ENCODE peak calls at places on chromosomes 1 and 21, in four cellular contexts. V is SK-N-SH, F is H1, Q is HCT116. C is an unnamed sample.

GRCh38 chr1:24699628-24700027 is 45.6 kb upstream of the CLIC4 start:
- DNase-seq in V (no peak), F (no peak), Q (no peak), C (no peak)

GRCh38 chr21:45972353-45972715 is 9.2 kb upstream of the COL6A1 start:
- DNase-seq in V (peak), F (peak), Q (no peak), C (no peak)

GRCh38 chr21:45055861-45056260 is 18.5 kb upstream of the ADARB1 start:
- DNase-seq in V (no peak), F (no peak), Q (no peak), C (no peak)

GRCh38 chr1:28517649-28517999 is 11.8 kb downstream of the RCC1 start:
- DNase-seq in V (peak), F (peak), Q (no peak), C (no peak)

GRCh38 chr21:34199121-34199910 is 125.9 kb downstream of the MRPS6 start:
- DNase-seq in V (no peak), F (peak), Q (no peak), C (no peak)

GRCh38 chr1:15118579-15118978 is 35.0 kb upstream of the TMEM51 start:
- DNase-seq in V (no peak), F (no peak), Q (no peak), C (no peak)

GRCh38 chr1:222970040-222970439 is 155.2 kb downstream of the DISP1 start:
- DNase-seq in V (no peak), F (no peak), Q (no peak), C (no peak)

GRCh38 chr21:42784896-42785451 is 94.4 kb downstream of the WDR4 start:
- DNase-seq in V (peak), F (no peak), Q (no peak), C (no peak)

GRCh38 chr1:161206411-161207140 is 4.4 kb downstream of the NDUFS2 start:
- DNase-seq in V (no peak), F (no peak), Q (no peak), C (no peak)

GRCh38 chr21:42837421-42838211 is 41.7 kb downstream of the WDR4 start:
- DNase-seq in V (peak), F (peak), Q (no peak), C (no peak)

GRCh38 chr1:247401310-247402098 is 14.5 kb upstream of the NLRP3 start:
- DNase-seq in V (no peak), F (no peak), Q (no peak), C (no peak)

GRCh38 chr1:27132624-27133023 is 22.3 kb downstream of the SLC9A1 start:
- DNase-seq in V (no peak), F (no peak), Q (no peak), C (no peak)

GRCh38 chr21:46459356-46460112 is 843 bp downstream of the DIP2A start:
- DNase-seq in V (no peak), F (peak), Q (no peak), C (no peak)

GRCh38 chr1:156766288-156767100 is 841 bp upstream of the PRCC start:
- DNase-seq in V (peak), F (no peak), Q (no peak), C (no peak)

GRCh38 chr1:156889802-156890585 is 3.5 kb upstream of the PEAR1 start:
- DNase-seq in V (peak), F (peak), Q (peak), C (peak)

GRCh38 chr1:57474097-57474750 is 50.4 kb upstream of the DAB1 start:
- DNase-seq in V (no peak), F (no peak), Q (no peak), C (no peak)

GRCh38 chr1:113434081-113434873 is 44.0 kb downstream of the MAGI3 start:
- DNase-seq in V (no peak), F (no peak), Q (no peak), C (no peak)

GRCh38 chr1:22895357-22895756 is 77.3 kb downstream of the LACTBL1 start:
- DNase-seq in V (no peak), F (no peak), Q (no peak), C (no peak)

DNA sequence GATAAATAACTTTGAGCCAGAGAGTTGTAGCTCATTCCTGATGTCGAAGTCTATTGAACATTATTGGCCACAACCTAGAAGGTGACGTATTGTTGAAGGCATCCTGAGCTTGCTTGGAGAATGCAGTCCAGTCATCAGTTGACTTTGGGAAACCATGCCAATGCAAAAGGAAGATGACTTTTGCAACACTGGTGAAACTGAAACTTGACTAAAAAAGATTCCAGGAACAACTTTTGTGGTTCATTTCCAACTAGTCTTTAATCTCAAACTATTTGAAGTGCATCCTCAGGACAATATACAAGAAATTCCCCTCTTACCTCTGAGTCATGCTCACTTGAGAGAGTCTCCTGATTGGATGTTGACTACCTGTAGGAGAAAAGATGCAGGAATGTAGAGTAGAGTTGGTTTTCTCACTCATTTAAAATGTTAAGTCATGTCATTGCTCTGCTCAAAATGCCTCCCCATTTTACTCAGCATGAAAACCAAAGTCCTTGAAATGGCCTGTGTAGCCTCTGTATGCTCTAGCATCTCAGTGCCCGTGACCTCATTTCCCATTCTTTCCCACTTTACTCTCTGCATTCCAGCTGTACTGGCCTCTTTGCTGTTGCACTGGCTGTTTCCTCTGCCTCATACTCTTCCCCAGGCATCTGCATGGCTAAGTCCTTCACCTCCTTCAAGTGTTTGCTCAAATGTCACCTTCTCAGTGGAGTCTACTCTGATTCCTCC is 24.4 kb upstream of the LEPR start:
- DNase-seq in V (no peak), F (no peak), Q (no peak), C (no peak)
- TF ChIP-seq JUND in V (no peak), F (no peak), Q (no peak), C (no peak)

GRCh38 chr1:201267481-201268229 is 15.7 kb upstream of the PKP1 start:
- DNase-seq in V (no peak), F (no peak), Q (no peak), C (no peak)

GRCh38 chr1:201269241-201269640 is 14.1 kb upstream of the PKP1 start:
- DNase-seq in V (no peak), F (no peak), Q (no peak), C (no peak)

GRCh38 chr1:201269900-201270410 is 13.4 kb upstream of the PKP1 start:
- DNase-seq in V (no peak), F (no peak), Q (no peak), C (no peak)

GRCh38 chr1:201266774-201267173 is 16.5 kb upstream of the PKP1 start:
- DNase-seq in V (no peak), F (peak), Q (no peak), C (peak)

DNA sequence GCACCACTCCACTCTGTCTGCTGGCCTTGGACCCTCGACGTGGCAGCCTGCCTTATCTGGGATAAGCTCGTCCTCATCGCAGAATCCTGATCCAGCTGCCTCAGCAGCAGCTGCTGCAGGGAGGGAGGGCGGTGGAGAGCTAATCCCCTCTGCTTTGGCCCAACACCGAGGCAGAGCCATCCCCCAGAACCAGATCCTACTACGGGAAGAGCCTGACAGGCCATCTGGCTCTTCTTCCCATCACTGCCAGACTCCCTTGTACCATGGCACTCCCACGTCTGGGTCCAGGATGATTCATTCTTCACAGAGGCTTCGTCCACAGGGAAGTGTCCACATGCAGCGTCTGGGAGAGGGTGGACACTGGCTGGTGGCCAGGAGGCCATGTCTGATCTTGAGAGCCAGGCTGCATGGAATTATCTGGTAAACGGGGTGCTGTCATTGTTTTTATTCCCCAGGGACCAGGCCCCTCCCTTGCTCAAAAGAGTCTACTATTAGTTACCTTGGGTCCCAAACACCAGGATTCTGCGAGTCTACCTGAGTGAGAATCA is 14.6 kb upstream of the PKP1 start:
- DNase-seq in V (peak), F (no peak), Q (no peak), C (no peak)
- TF ChIP-seq JUND in V (peak), F (no peak), Q (no peak), C (no peak)

GRCh38 chr1:62212411-62212810 is 17.8 kb downstream of the L1TD1 start:
- DNase-seq in V (no peak), F (no peak), Q (no peak), C (no peak)

GRCh38 chr1:62210960-62211359 is 16.3 kb downstream of the L1TD1 start:
- DNase-seq in V (no peak), F (no peak), Q (no peak), C (no peak)

GRCh38 chr1:62208970-62209369 is 14.3 kb downstream of the L1TD1 start:
- DNase-seq in V (no peak), F (no peak), Q (no peak), C (no peak)

GRCh38 chr1:62208087-62208486 is 13.4 kb downstream of the L1TD1 start:
- DNase-seq in V (no peak), F (no peak), Q (no peak), C (no peak)

GRCh38 chr1:62209931-62210595 is 15.4 kb downstream of the L1TD1 start:
- DNase-seq in V (no peak), F (no peak), Q (no peak), C (no peak)
- TF ChIP-seq JUND in V (no peak), F (no peak), Q (no peak), C (no peak)

GRCh38 chr1:243946253-243946652 is 96.2 kb upstream of the AKT3 start:
- DNase-seq in V (no peak), F (no peak), Q (no peak), C (no peak)

GRCh38 chr1:243945727-243946126 is 95.7 kb upstream of the AKT3 start:
- DNase-seq in V (no peak), F (peak), Q (no peak), C (no peak)

GRCh38 chr1:243944429-243945160 is 94.6 kb upstream of the AKT3 start:
- DNase-seq in V (no peak), F (peak), Q (no peak), C (peak)

GRCh38 chr1:243946946-243947345 is 96.9 kb upstream of the AKT3 start:
- DNase-seq in V (peak), F (peak), Q (no peak), C (no peak)

GRCh38 chr1:243950166-243950565 is 100.1 kb upstream of the AKT3 start:
- DNase-seq in V (no peak), F (peak), Q (no peak), C (no peak)
- TF ChIP-seq JUND in V (peak), F (no peak), Q (no peak), C (no peak)

DNA sequence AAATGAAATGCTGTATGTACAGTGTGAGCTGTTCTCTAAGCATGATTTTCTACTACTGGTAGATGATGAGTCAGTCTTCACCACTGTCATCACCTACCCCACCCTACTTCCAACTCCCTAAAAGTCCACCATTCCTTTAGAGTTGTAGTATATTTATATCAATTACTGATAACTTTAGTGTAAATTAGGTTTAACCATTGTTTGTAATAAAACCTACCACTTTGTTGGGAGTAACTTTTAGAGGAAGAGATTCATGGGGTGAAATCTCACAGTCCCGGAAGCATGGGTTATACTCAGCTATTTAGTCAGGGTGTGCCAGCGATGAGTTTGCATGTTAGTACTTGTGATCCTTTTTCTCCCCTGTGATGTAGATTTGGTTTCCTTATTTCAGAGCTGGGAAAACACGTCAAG is 17.1 kb downstream of the MORC3 start:
- DNase-seq in V (no peak), F (no peak), Q (no peak), C (no peak)
- TF ChIP-seq JUND in V (peak), F (no peak), Q (no peak), C (no peak)

GRCh38 chr1:245770191-245770590 is 615.4 kb downstream of the KIF26B start:
- DNase-seq in V (no peak), F (no peak), Q (no peak), C (no peak)
- TF ChIP-seq JUND in V (peak), F (no peak), Q (no peak), C (no peak)

C was measured in T47D.